ENCODE peak calls at places on chromosomes 13 and 19, in eight cellular contexts. C is sciatic nerve; Z is T-helper 17 cell; O is neural crest cell; D is dorsolateral prefrontal cortex; E is stimulated activated CD8-positive, alpha-beta memory T cell treated with anti-CD3 and anti-CD28 coated beads, Interleukin-4, amount 100 ng/mL, for 24 hours; Q is cardiac fibroblast; U is T-helper 2 cell. Y is an unnamed sample.
A peak's percentile ranks its signal among the peaks of the same experiment; 100 is the strongest.

GRCh38 chr13:111936267-111936925 is 130.6 kb upstream of the SOX1 start:
- DNase-seq in D (no peak), C (no peak), Q (no peak), O (no peak), E (no peak), U (no peak), Z (no peak), Y (no peak)

GRCh38 chr13:30429721-30430694 is 7.7 kb downstream of the UBE2L5 start:
- DNase-seq in E (no peak), Q (peak; percentile 76), O (no peak), Z (no peak), C (no peak), D (no peak), U (peak; percentile 65), Y (no peak)

GRCh38 chr19:45440873-45441654 is 17.3 kb upstream of the ERCC1 start:
- DNase-seq in Z (no peak), C (no peak), O (no peak), U (no peak), Q (peak; percentile 66), E (no peak), D (no peak), Y (peak; percentile 12)

GRCh38 chr13:32823597-32823996 is 192.6 kb upstream of the KL start:
- DNase-seq in E (no peak), U (no peak), Z (no peak), C (no peak), Q (no peak), D (no peak), O (no peak), Y (no peak)

GRCh38 chr19:48342841-48343540 is 17.6 kb downstream of the EMP3 start:
- DNase-seq in Q (no peak), U (no peak), E (no peak), O (no peak), Z (no peak), D (no peak), C (no peak), Y (no peak)

GRCh38 chr13:67554296-67554695 is 324.2 kb upstream of the PCDH9 start:
- DNase-seq in Q (peak; percentile 3), E (no peak), D (no peak), O (no peak), U (no peak), C (no peak), Z (no peak), Y (no peak)

GRCh38 chr13:81106348-81106747 is 765.4 kb upstream of the SPRY2 start:
- DNase-seq in Z (no peak), E (no peak), D (no peak), Q (no peak), O (no peak), U (no peak), C (no peak), Y (no peak)

GRCh38 chr13:34247596-34247995 is 429.6 kb downstream of the RFC3 start:
- DNase-seq in O (no peak), E (no peak), C (no peak), U (no peak), Z (no peak), Q (no peak), D (no peak), Y (no peak)

GRCh38 chr13:112684444-112684843 is 5.4 kb upstream of the ATP11A start:
- DNase-seq in O (no peak), Q (no peak), C (no peak), U (no peak), D (peak; percentile 0), Z (no peak), E (no peak), Y (no peak)

GRCh38 chr19:48798937-48799336 is 11.9 kb downstream of the BCAT2 start:
- DNase-seq in Q (no peak), Z (no peak), C (no peak), D (no peak), O (no peak), E (no peak), U (no peak), Y (peak; percentile 41)

GRCh38 chr13:45615501-45616101 is at the start of gene ERICH6B:
- DNase-seq in D (peak; percentile 58), C (peak; percentile 71), U (peak; percentile 39), O (peak; percentile 76), E (no peak), Q (peak; percentile 37), Z (no peak), Y (peak; percentile 87)

GRCh38 chr19:38733493-38734175 is 10.6 kb downstream of the CAPN12 start:
- DNase-seq in E (no peak), U (no peak), Z (no peak), D (no peak), O (no peak), C (peak; percentile 58), Q (peak; percentile 18), Y (no peak)

GRCh38 chr19:17830567-17831418 is 9.5 kb upstream of the INSL3 start:
- DNase-seq in U (peak; percentile 48), E (peak; percentile 38), O (peak; percentile 62), C (peak; percentile 90), Z (peak; percentile 25), Q (peak; percentile 66), D (peak; percentile 84), Y (peak; percentile 69)

GRCh38 chr19:58409010-58409790 is 751 bp downstream of the ZNF584 start:
- DNase-seq in Z (no peak), O (no peak), C (peak; percentile 67), U (peak; percentile 27), E (no peak), Q (peak; percentile 36), D (peak; percentile 30), Y (peak; percentile 69)

GRCh38 chr13:44159633-44160279 is 213.9 kb upstream of the SERP2 start:
- DNase-seq in Q (peak; percentile 22), D (peak; percentile 55), O (no peak), C (no peak), Z (no peak), U (no peak), E (no peak), Y (no peak)

GRCh38 chr19:5339950-5340636 is 519 bp downstream of the PTPRS start:
- DNase-seq in C (no peak), D (no peak), E (no peak), Q (no peak), Z (no peak), O (peak; percentile 32), U (no peak), Y (no peak)

GRCh38 chr13:107669356-107669755 is 546.0 kb downstream of the LIG4 start:
- DNase-seq in U (no peak), C (no peak), Q (no peak), Z (no peak), D (no peak), O (no peak), E (no peak), Y (no peak)

GRCh38 chr13:38664920-38665319 is 22.0 kb upstream of the FREM2 start:
- DNase-seq in Z (no peak), Q (no peak), O (no peak), U (no peak), C (no peak), E (no peak), D (no peak), Y (no peak)

Y was measured in NCI-H524.